ENCODE peak calls at places on chromosomes 16 and 17, in seven cellular contexts. S, Q, J, P, G, H and T are unnamed samples.
A peak's percentile ranks its signal among the peaks of the same experiment; 100 is the strongest.

GRCh38 chr17:29143894-29144293 is 36.3 kb downstream of the MYO18A start:
- DNase-seq in S (peak; percentile 58), Q (peak; percentile 62), J (no peak), P (no peak), G (no peak), H (no peak), T (no peak)

GRCh38 chr17:49217651-49218413 is 7.3 kb downstream of the ABI3 start:
- DNase-seq in S (peak; percentile 46), Q (no peak), J (no peak), P (peak; percentile 77), G (peak; percentile 64), H (peak; percentile 71), T (no peak)

GRCh38 chr16:7548796-7549318 is 216.2 kb downstream of the RBFOX1 start:
- DNase-seq in S (no peak), Q (no peak), J (no peak), P (no peak), G (no peak), H (no peak), T (no peak)

GRCh38 chr17:48317732-48318131 is 112.3 kb downstream of the SKAP1 start:
- DNase-seq in S (no peak), Q (no peak), J (no peak), P (no peak), G (no peak), H (no peak), T (no peak)

GRCh38 chr16:68860978-68861892 is 17.9 kb downstream of the TANGO6 start:
- DNase-seq in S (no peak), Q (no peak), J (no peak), P (no peak), G (no peak), H (no peak), T (no peak)

GRCh38 chr17:29138184-29138955 is 41.8 kb downstream of the MYO18A start:
- DNase-seq in S (no peak), Q (peak; percentile 71), J (no peak), P (no peak), G (no peak), H (no peak), T (no peak)

GRCh38 chr16:19488213-19488640 is 33.7 kb downstream of the GDE1 start:
- DNase-seq in S (no peak), Q (no peak), J (no peak), P (no peak), G (no peak), H (no peak), T (no peak)

GRCh38 chr17:75778861-75779249 is 5.8 kb upstream of the UNK start:
- DNase-seq in S (no peak), Q (no peak), J (no peak), P (no peak), G (no peak), H (no peak), T (peak; percentile 42)

GRCh38 chr17:13544292-13544691 is 57.4 kb downstream of the HS3ST3A1 start:
- DNase-seq in S (peak; percentile 30), Q (peak; percentile 98), J (peak; percentile 96), P (peak; percentile 26), G (no peak), H (no peak), T (peak; percentile 38)

GRCh38 chr17:32494621-32495346 is 8.0 kb downstream of the CDK5R1 start:
- DNase-seq in S (no peak), Q (no peak), J (no peak), P (no peak), G (no peak), H (no peak), T (no peak)

GRCh38 chr17:20825539-20825938 is 217.3 kb downstream of the USP22 start:
- DNase-seq in S (no peak), Q (no peak), J (no peak), P (no peak), G (no peak), H (no peak), T (no peak)

GRCh38 chr16:87956169-87956770 is 5.0 kb downstream of the BANP start:
- DNase-seq in S (no peak), Q (peak; percentile 54), J (peak; percentile 62), P (peak; percentile 62), G (peak; percentile 62), H (peak; percentile 50), T (no peak)

GRCh38 chr16:24990803-24991202 is 24.4 kb downstream of the ARHGAP17 start:
- DNase-seq in S (no peak), Q (no peak), J (no peak), P (no peak), G (no peak), H (no peak), T (no peak)
- H3K4me1 ChIP-seq in S (peaks cover 92% of the 10 kb centered on the region), Q (peaks cover 72% of the 10 kb centered on the region), J (peaks cover 21% of the 10 kb centered on the region), P (peaks cover 78% of the 10 kb centered on the region), G (peaks cover 100% of the 10 kb centered on the region), H (peaks cover 100% of the 10 kb centered on the region), T (peaks cover 18% of the 10 kb centered on the region)

GRCh38 chr17:72454342-72454741 is 333.5 kb downstream of the SOX9 start:
- DNase-seq in S (no peak), Q (no peak), J (no peak), P (no peak), G (no peak), H (no peak), T (no peak)
- H3K27ac ChIP-seq in S (no peak overlapping the region), Q (no peak overlapping the region), J (no peak overlapping the region), P (no peak overlapping the region), G (no peak overlapping the region), H (no peak overlapping the region), T (no peak overlapping the region)

DNA sequence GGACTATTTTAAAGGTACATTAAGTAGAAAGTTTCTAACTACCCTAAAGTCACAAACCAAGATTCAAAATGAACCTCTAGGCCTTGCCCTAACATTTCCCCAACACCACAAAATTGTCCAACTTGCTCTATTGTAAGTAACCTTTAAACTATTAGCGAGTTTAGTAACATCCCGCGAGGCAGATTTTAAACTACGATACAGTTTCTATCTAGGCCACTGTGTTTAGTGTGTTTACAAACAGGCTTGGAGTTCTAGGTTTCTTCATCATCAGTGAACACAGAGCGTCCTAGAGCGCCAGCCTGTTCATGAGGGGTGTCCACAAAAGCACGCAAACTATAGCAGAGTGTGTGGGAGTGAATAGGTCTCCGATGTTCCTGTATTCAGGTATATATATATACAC is 51.8 kb downstream of the EMP2 start:
- DNase-seq in S (no peak), Q (no peak), J (no peak), P (no peak), G (no peak), H (no peak), T (no peak)
- H3K36me3 ChIP-seq in S (peaks cover 1% of the 10 kb centered on the region), Q (no peaks in the 10 kb centered on the region), J (peaks cover 12% of the 10 kb centered on the region), P (no peaks in the 10 kb centered on the region), G (peaks cover 55% of the 10 kb centered on the region), H (peaks cover 94% of the 10 kb centered on the region), T (no peaks in the 10 kb centered on the region)

GRCh38 chr17:73293031-73293430 is 18.8 kb downstream of the CDC42EP4 start:
- DNase-seq in S (no peak), Q (peak; percentile 24), J (no peak), P (peak; percentile 59), G (no peak), H (no peak), T (no peak)
- H3K4me1 ChIP-seq in S (peaks cover 41% of the 10 kb centered on the region), Q (peaks cover 49% of the 10 kb centered on the region), J (peaks cover 17% of the 10 kb centered on the region), P (peaks cover 96% of the 10 kb centered on the region), G (peaks cover 86% of the 10 kb centered on the region), H (peaks cover 96% of the 10 kb centered on the region), T (peaks cover 60% of the 10 kb centered on the region)

GRCh38 chr17:58995247-58995940 is 111.3 kb downstream of the TRIM37 start:
- DNase-seq in S (no peak), Q (peak; percentile 43), J (no peak), P (no peak), G (no peak), H (no peak), T (no peak)
- H3K27ac ChIP-seq in S (no peak overlapping the region), Q (no peak overlapping the region), J (no peak overlapping the region), P (no peak overlapping the region), G (no peak overlapping the region), H (no peak overlapping the region), T (no peak overlapping the region)

GRCh38 chr17:7367918-7368596 is 12.8 kb upstream of the TNK1 start:
- DNase-seq in S (no peak), Q (no peak), J (no peak), P (no peak), G (no peak), H (no peak), T (no peak)
- H3K36me3 ChIP-seq in S (no peaks in the 10 kb centered on the region), Q (no peaks in the 10 kb centered on the region), J (no peaks in the 10 kb centered on the region), P (no peaks in the 10 kb centered on the region), G (no peaks in the 10 kb centered on the region), H (no peaks in the 10 kb centered on the region), T (no peaks in the 10 kb centered on the region)

GRCh38 chr16:67517661-67518423 is 10.8 kb upstream of the RIPOR1 start:
- DNase-seq in S (no peak), Q (no peak), J (no peak), P (no peak), G (no peak), H (no peak), T (no peak)

GRCh38 chr16:67516296-67517177 is 12.1 kb upstream of the RIPOR1 start:
- DNase-seq in S (no peak), Q (peak; percentile 73), J (peak; percentile 50), P (no peak), G (no peak), H (no peak), T (no peak)

GRCh38 chr16:67514382-67514828 is 14.2 kb upstream of the RIPOR1 start:
- DNase-seq in S (peak; percentile 81), Q (peak; percentile 92), J (peak; percentile 92), P (peak; percentile 93), G (peak; percentile 77), H (peak; percentile 78), T (peak; percentile 67)

GRCh38 chr16:67518676-67519075 is 10.0 kb upstream of the RIPOR1 start:
- DNase-seq in S (no peak), Q (no peak), J (no peak), P (no peak), G (no peak), H (no peak), T (no peak)

GRCh38 chr16:67517178-67517492 is 11.5 kb upstream of the RIPOR1 start:
- DNase-seq in S (no peak), Q (no peak), J (no peak), P (no peak), G (no peak), H (no peak), T (no peak)
- H3K4me1 ChIP-seq in S (peaks cover 3% of the 10 kb centered on the region), Q (peaks cover 12% of the 10 kb centered on the region), J (no peaks in the 10 kb centered on the region), P (peaks cover 16% of the 10 kb centered on the region), G (peaks cover 8% of the 10 kb centered on the region), H (peaks cover 16% of the 10 kb centered on the region), T (no peaks in the 10 kb centered on the region)

DNA sequence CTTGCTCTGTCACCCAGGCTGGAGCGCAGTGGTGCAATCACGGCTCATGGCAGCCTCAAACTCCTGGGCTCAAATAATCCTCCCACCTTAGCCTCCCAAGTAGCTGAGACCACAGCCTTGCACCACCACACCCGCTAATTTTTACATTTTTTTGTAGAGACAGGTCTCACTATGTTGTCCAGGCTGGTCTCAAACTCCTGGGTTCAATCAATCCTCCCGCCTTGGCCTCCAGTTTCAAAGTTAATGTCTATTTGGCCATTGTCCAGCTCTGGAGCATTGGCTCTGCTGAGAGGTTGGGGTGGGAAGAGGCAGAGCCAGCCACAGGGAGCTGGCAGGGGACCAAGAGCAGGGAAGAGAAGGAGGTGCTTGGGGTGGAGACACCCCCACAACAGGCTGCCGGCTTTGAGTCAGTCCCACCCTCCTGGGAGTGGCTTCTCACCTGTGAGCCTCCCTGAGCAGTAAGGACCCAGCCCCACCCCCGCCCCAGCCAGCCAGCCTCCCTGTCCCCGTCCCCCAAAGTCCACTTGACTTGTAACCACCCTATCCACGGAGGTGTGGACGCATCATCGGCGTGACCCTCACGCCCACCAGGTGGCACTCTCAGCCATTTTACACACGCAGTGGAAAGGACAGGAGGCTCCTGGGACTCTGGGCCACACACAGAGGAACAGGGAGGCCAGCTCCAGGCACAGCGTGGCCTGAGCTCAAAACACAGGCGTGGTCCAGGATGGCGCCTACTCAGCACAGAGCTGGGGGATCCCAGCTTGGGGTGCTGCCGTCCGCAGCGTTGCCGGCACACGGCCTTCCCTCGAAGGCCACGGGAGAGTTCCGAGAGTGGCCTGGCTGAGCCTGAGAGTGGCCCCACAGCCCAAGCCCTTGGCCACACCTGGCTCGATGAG is 22.8 kb upstream of the PVALEF start:
- DNase-seq in S (peak; percentile 81), Q (peak; percentile 78), J (peak; percentile 84), P (peak; percentile 87), G (peak; percentile 71), H (peak; percentile 78), T (peak; percentile 82)
- H3K27ac ChIP-seq in S (no peak overlapping the region), Q (no peak overlapping the region), J (no peak overlapping the region), P (no peak overlapping the region), G (no peak overlapping the region), H (no peak overlapping the region), T (no peak overlapping the region)